ENCODE peak calls at places on chromosomes 7 and 10, in five cellular contexts. One of them, this sample, is unnamed. For H3K4me1 and H3K27me3, the result is how much of the 10 kb centered on the place peaks cover.

GRCh38 chr10:122276611-122277205 is 5.6 kb downstream of the BTBD16 start:
- DNase-seq in lower lobe of right lung: no peak
- DNase-seq in body of pancreas: no peak
- DNase-seq in heart left ventricle: no peak
- DNase-seq in CD8-positive, alpha-beta memory T cell: no peak
- DNase-seq in this sample: no peak

GRCh38 chr7:108000875-108001758 is 1.8 kb downstream of the LAMB1 start:
- DNase-seq in lower lobe of right lung: peak
- DNase-seq in body of pancreas: peak
- DNase-seq in heart left ventricle: peak
- DNase-seq in CD8-positive, alpha-beta memory T cell: no peak
- DNase-seq in this sample: peak

GRCh38 chr10:43120948-43121290 is 17.3 kb upstream of the CSGALNACT2 start:
- DNase-seq in lower lobe of right lung: peak
- DNase-seq in body of pancreas: no peak
- DNase-seq in heart left ventricle: peak
- DNase-seq in CD8-positive, alpha-beta memory T cell: peak
- DNase-seq in this sample: peak

GRCh38 chr10:35027567-35027966 is 62.6 kb downstream of the CUL2 start:
- DNase-seq in lower lobe of right lung: no peak
- DNase-seq in body of pancreas: no peak
- DNase-seq in heart left ventricle: no peak
- DNase-seq in CD8-positive, alpha-beta memory T cell: no peak
- DNase-seq in this sample: no peak

GRCh38 chr10:128877141-128877540 is 589.9 kb upstream of the MGMT start:
- DNase-seq in lower lobe of right lung: no peak
- DNase-seq in body of pancreas: no peak
- DNase-seq in heart left ventricle: no peak
- DNase-seq in CD8-positive, alpha-beta memory T cell: no peak
- DNase-seq in this sample: no peak

GRCh38 chr10:131165092-131165491 is 146.4 kb downstream of the TCERG1L start:
- DNase-seq in lower lobe of right lung: no peak
- DNase-seq in body of pancreas: no peak
- DNase-seq in heart left ventricle: no peak
- DNase-seq in CD8-positive, alpha-beta memory T cell: no peak
- DNase-seq in this sample: no peak

GRCh38 chr10:7696545-7696944 is 6.6 kb upstream of the ITIH2 start:
- DNase-seq in lower lobe of right lung: peak
- DNase-seq in body of pancreas: peak
- DNase-seq in heart left ventricle: peak
- DNase-seq in CD8-positive, alpha-beta memory T cell: no peak
- DNase-seq in this sample: peak

GRCh38 chr10:45433716-45434469 is 59.9 kb downstream of the ALOX5 start:
- DNase-seq in lower lobe of right lung: no peak
- DNase-seq in body of pancreas: no peak
- DNase-seq in heart left ventricle: no peak
- DNase-seq in CD8-positive, alpha-beta memory T cell: no peak
- DNase-seq in this sample: no peak

GRCh38 chr10:96642973-96643372 is 56.2 kb upstream of the TM9SF3 start:
- DNase-seq in lower lobe of right lung: peak
- DNase-seq in body of pancreas: peak
- DNase-seq in heart left ventricle: peak
- DNase-seq in CD8-positive, alpha-beta memory T cell: peak
- DNase-seq in this sample: peak

GRCh38 chr10:74921744-74922143 is 95.3 kb downstream of the KAT6B start:
- DNase-seq in lower lobe of right lung: no peak
- DNase-seq in body of pancreas: peak
- DNase-seq in heart left ventricle: no peak
- DNase-seq in CD8-positive, alpha-beta memory T cell: no peak
- DNase-seq in this sample: no peak

GRCh38 chr7:102927303-102927933 is 14.6 kb downstream of the LRRC17 start:
- DNase-seq in lower lobe of right lung: no peak
- DNase-seq in body of pancreas: no peak
- DNase-seq in heart left ventricle: no peak
- DNase-seq in CD8-positive, alpha-beta memory T cell: no peak
- DNase-seq in this sample: no peak

GRCh38 chr7:133753513-133753912 is 373.6 kb upstream of the LRGUK start:
- DNase-seq in lower lobe of right lung: no peak
- DNase-seq in body of pancreas: no peak
- DNase-seq in heart left ventricle: no peak
- DNase-seq in CD8-positive, alpha-beta memory T cell: no peak
- DNase-seq in this sample: no peak

GRCh38 chr10:131233611-131234258 is 77.8 kb downstream of the TCERG1L start:
- DNase-seq in lower lobe of right lung: no peak
- DNase-seq in body of pancreas: no peak
- DNase-seq in heart left ventricle: no peak
- DNase-seq in CD8-positive, alpha-beta memory T cell: no peak
- DNase-seq in this sample: no peak

GRCh38 chr10:92419740-92420553 is 129.0 kb downstream of the MARCHF5 start:
- DNase-seq in lower lobe of right lung: peak
- DNase-seq in body of pancreas: peak
- DNase-seq in heart left ventricle: peak
- DNase-seq in CD8-positive, alpha-beta memory T cell: no peak
- DNase-seq in this sample: peak

DNA sequence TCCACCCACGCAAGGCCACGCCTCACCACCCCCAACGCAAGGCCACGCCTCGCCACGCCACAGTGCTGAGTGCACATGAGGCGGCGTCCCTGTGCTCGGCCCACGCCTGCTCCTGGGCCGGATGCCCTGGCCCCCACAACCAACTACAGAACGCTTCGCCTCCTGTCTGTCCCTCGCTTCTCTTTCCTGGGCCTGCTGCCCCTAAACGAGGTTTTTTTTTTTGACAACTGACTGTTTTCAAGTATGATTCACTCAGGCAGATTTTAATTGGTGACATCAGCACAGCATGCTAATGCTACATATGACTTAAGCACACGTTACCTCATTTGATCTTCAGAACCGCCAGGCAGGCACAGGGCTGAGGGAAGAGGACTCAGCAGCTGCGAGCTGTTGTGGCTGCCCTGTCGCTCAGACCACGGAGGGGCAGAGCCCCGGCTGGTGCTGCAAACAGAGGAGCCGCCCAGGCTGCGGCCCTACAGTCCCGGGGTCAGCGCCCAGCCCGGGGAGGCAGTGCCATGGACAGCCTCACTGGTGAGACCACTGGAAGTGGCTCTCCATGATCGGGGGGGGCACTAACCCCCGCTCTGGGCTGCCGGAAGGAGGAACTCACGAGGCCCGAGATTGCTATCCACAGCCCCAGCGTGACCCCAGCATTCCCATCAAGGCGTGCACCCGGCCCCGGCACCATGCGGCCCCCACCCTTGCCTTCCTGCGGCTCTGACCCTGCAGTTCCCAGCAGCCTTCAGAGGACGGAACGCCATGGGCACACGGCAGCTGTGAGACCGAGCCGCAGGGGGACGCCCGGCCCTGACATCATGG is 212.8 kb downstream of the MAD1L1 start:
- DNase-seq in lower lobe of right lung: peak
- DNase-seq in body of pancreas: peak
- DNase-seq in heart left ventricle: peak
- DNase-seq in CD8-positive, alpha-beta memory T cell: peak
- DNase-seq in this sample: peak
- H3K27ac ChIP-seq in lower lobe of right lung: peak
- H3K27ac ChIP-seq in body of pancreas: peak
- H3K27ac ChIP-seq in heart left ventricle: peak
- H3K27ac ChIP-seq in CD8-positive, alpha-beta memory T cell: peak
- H3K27ac ChIP-seq in this sample: peak

DNA sequence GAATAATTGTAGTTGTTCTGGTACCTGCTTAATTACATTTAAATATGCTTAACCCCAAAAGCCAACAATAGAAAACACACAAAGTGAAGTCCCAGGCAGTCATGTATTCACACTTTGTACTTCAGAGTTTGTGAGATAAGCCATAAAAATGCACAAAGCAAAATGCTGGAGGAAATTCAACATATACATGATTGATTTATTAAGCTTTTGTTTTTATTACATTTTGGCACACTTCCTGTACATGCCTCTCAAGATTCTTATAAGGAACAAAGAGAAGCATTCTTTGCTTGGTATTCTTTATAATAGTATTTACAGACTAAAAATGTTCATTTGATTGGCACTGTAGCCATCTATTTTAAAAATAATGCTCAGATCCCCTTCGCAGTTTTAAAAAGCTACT is 107.7 kb upstream of the ANK3 start:
- DNase-seq in lower lobe of right lung: no peak
- DNase-seq in body of pancreas: no peak
- DNase-seq in heart left ventricle: no peak
- DNase-seq in CD8-positive, alpha-beta memory T cell: no peak
- DNase-seq in this sample: no peak
- H3K4me1 ChIP-seq in lower lobe of right lung: under half
- H3K4me1 ChIP-seq in body of pancreas: under half
- H3K4me1 ChIP-seq in heart left ventricle: under half
- H3K4me1 ChIP-seq in CD8-positive, alpha-beta memory T cell: under half
- H3K4me1 ChIP-seq in this sample: under half

GRCh38 chr10:129971381-129972144 is 7.5 kb upstream of the EBF3 start:
- DNase-seq in lower lobe of right lung: peak
- DNase-seq in body of pancreas: peak
- DNase-seq in heart left ventricle: peak
- DNase-seq in CD8-positive, alpha-beta memory T cell: no peak
- DNase-seq in this sample: peak

GRCh38 chr10:129970404-129971364 is 6.6 kb upstream of the EBF3 start:
- DNase-seq in lower lobe of right lung: peak
- DNase-seq in body of pancreas: no peak
- DNase-seq in heart left ventricle: no peak
- DNase-seq in CD8-positive, alpha-beta memory T cell: no peak
- DNase-seq in this sample: no peak

GRCh38 chr10:129973674-129974059 is 9.6 kb upstream of the EBF3 start:
- DNase-seq in lower lobe of right lung: no peak
- DNase-seq in body of pancreas: no peak
- DNase-seq in heart left ventricle: no peak
- DNase-seq in CD8-positive, alpha-beta memory T cell: no peak
- DNase-seq in this sample: no peak

GRCh38 chr10:129972145-129972965 is 8.3 kb upstream of the EBF3 start:
- DNase-seq in lower lobe of right lung: peak
- DNase-seq in body of pancreas: no peak
- DNase-seq in heart left ventricle: no peak
- DNase-seq in CD8-positive, alpha-beta memory T cell: no peak
- DNase-seq in this sample: peak

DNA sequence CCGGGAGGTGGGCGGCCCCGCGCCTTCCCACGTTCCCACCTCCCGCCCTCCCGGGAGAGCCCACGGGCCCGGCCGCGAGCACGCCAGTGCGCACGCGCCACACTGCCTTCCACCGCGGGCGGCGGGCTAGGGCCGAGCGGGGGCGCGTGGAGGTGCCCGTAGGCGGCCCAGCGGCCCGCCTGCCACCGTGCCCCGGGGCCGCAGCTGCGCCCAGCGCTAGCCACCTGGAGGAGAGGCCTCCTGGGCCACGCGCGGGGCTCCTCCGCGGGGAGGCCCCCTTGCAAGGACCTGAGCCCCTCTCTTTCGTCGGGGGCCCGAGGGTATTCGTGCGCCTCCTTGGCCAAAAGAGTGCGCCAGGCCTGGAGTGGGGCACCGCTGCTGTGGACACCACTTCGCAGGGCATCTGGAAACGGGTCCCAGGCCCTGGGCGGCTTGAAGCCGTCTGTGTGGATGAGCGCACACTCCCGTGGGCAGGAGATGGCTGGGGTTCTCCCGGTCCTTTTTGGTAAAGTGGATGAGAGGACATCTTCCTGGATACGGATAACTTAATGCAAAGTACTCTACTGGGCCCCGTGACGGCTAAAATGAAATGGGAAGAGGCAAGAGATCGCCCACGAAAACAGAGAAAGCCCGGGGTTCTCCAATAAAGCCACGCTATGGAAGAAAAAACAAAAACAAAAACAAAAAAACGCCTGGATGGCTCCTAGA is 9.0 kb upstream of the EBF3 start:
- DNase-seq in lower lobe of right lung: peak
- DNase-seq in body of pancreas: no peak
- DNase-seq in heart left ventricle: no peak
- DNase-seq in CD8-positive, alpha-beta memory T cell: no peak
- DNase-seq in this sample: peak
- H3K27me3 ChIP-seq in lower lobe of right lung: half or more
- H3K27me3 ChIP-seq in body of pancreas: under half
- H3K27me3 ChIP-seq in heart left ventricle: under half
- H3K27me3 ChIP-seq in CD8-positive, alpha-beta memory T cell: under half
- H3K27me3 ChIP-seq in this sample: under half

GRCh38 chr10:119539359-119539651 is 3.2 kb downstream of the RGS10 start:
- DNase-seq in lower lobe of right lung: no peak
- DNase-seq in body of pancreas: no peak
- DNase-seq in heart left ventricle: no peak
- DNase-seq in CD8-positive, alpha-beta memory T cell: no peak
- DNase-seq in this sample: no peak

GRCh38 chr10:119541459-119542356 is 811 bp downstream of the RGS10 start:
- DNase-seq in lower lobe of right lung: peak
- DNase-seq in body of pancreas: no peak
- DNase-seq in heart left ventricle: peak
- DNase-seq in CD8-positive, alpha-beta memory T cell: peak
- DNase-seq in this sample: peak

GRCh38 chr10:119542357-119542989 is at the start of gene RGS10:
- DNase-seq in lower lobe of right lung: peak
- DNase-seq in body of pancreas: peak
- DNase-seq in heart left ventricle: peak
- DNase-seq in CD8-positive, alpha-beta memory T cell: peak
- DNase-seq in this sample: peak

GRCh38 chr10:119540038-119540437 is 2.5 kb downstream of the RGS10 start:
- DNase-seq in lower lobe of right lung: no peak
- DNase-seq in body of pancreas: no peak
- DNase-seq in heart left ventricle: no peak
- DNase-seq in CD8-positive, alpha-beta memory T cell: no peak
- DNase-seq in this sample: no peak

GRCh38 chr10:119541046-119541445 is 1.5 kb downstream of the RGS10 start:
- DNase-seq in lower lobe of right lung: no peak
- DNase-seq in body of pancreas: no peak
- DNase-seq in heart left ventricle: no peak
- DNase-seq in CD8-positive, alpha-beta memory T cell: no peak
- DNase-seq in this sample: no peak
- H3K27ac ChIP-seq in lower lobe of right lung: no peak
- H3K27ac ChIP-seq in body of pancreas: no peak
- H3K27ac ChIP-seq in heart left ventricle: no peak
- H3K27ac ChIP-seq in CD8-positive, alpha-beta memory T cell: no peak
- H3K27ac ChIP-seq in this sample: no peak